ENCODE peak calls at places on chromosomes 5 and 9, in nine cellular contexts. K is astrocyte of the cerebellum, J is AG10803, P is cardiac muscle cell, H is endothelial cell of umbilical vein, A is OCI-LY7, Q is sigmoid colon, G is mucosa of descending colon, B is vagina. Y is an unnamed sample.
A peak's percentile ranks its signal among the peaks of the same experiment; 100 is the strongest.

GRCh38 chr5:112642885-112643284 is 94.8 kb upstream of the APC start:
- DNase-seq in K (no peak), J (no peak), P (peak; percentile 58), H (no peak), A (no peak), Q (no peak), G (no peak), B (no peak), Y (no peak)

GRCh38 chr5:142548739-142549275 is 137.1 kb downstream of the FGF1 start:
- DNase-seq in K (peak; percentile 93), J (peak; percentile 95), P (peak; percentile 86), H (peak; percentile 97), A (peak; percentile 20), Q (peak; percentile 70), G (peak; percentile 75), B (no peak), Y (peak; percentile 88)

GRCh38 chr5:140298183-140298601 is 4.7 kb downstream of the PFDN1 start:
- DNase-seq in K (no peak), J (peak; percentile 53), P (peak; percentile 21), H (peak; percentile 83), A (no peak), Q (no peak), G (no peak), B (no peak), Y (no peak)

GRCh38 chr5:148697821-148698196 is 43.5 kb upstream of the HTR4 start:
- DNase-seq in K (no peak), J (no peak), P (no peak), H (no peak), A (no peak), Q (no peak), G (no peak), B (no peak), Y (no peak)

GRCh38 chr5:122704247-122705036 is 70.4 kb upstream of the SNX2 start:
- DNase-seq in K (peak; percentile 55), J (peak; percentile 72), P (peak; percentile 65), H (peak; percentile 39), A (peak; percentile 57), Q (no peak), G (no peak), B (no peak), Y (no peak)

GRCh38 chr9:132546148-132547051 is 36.0 kb upstream of the BARHL1 start:
- DNase-seq in K (peak; percentile 1), J (no peak), P (peak; percentile 71), H (peak; percentile 32), A (peak; percentile 46), Q (peak; percentile 74), G (peak; percentile 21), B (no peak), Y (peak; percentile 95)

GRCh38 chr5:129664336-129664937 is 83.5 kb upstream of the MINAR2 start:
- DNase-seq in K (peak; percentile 15), J (no peak), P (peak; percentile 41), H (peak; percentile 80), A (peak; percentile 41), Q (no peak), G (peak; percentile 81), B (no peak), Y (peak; percentile 54)

GRCh38 chr5:101948615-101949014 is 347.5 kb downstream of the SLCO4C1 start:
- DNase-seq in K (no peak), J (no peak), P (no peak), H (no peak), A (no peak), Q (no peak), G (no peak), B (no peak), Y (no peak)

GRCh38 chr9:129768486-129768885 is 15.6 kb upstream of the PTGES start:
- DNase-seq in K (no peak), J (no peak), P (no peak), H (no peak), A (no peak), Q (no peak), G (no peak), B (no peak), Y (no peak)
- H3K4me3 ChIP-seq in K (no peak overlapping the region), J (no peak overlapping the region), P (no peak overlapping the region), H (no peak overlapping the region), A (no peak overlapping the region), Q (no peak overlapping the region), G (no peak overlapping the region), B (no peak overlapping the region), Y (no peak overlapping the region)

DNA sequence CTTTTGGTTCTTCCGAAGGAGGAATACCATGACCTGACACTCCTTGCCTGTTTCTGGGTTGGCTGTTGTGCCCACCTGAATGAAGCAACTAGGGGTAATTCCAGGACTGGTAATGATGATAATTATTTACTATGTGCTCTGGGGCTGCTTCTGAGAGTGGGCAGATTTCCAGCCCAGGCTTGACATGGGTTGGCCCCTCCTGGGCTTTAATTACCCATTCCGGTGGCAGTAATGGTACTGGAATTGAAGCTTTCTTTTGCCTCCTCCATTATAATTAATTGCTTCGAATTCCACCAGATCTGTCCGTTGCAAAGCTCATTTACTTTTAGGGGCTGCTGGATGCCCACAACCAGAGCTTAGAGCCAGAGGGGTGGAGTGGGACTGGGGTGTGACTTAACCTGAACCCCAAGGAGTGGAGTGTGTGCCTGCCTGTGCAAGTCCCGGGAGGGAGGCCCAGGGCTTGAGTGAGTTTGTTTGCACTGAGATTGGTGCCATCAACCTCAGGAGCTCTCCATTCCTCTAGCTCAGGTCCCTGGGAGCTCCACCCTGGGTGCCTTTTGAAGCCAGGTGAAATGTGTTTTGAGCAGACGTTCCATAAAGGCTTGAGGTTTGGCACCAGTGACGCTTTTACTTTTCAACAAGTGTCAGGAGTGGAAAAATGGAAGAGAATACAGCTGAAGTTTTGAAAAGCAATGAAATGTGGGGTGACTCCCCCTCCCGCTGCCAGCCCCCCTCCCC is 214.6 kb downstream of the PDZD2 start:
- DNase-seq in K (peak; percentile 19), J (no peak), P (no peak), H (no peak), A (no peak), Q (no peak), G (no peak), B (no peak), Y (no peak)
- H3K4me3 ChIP-seq in K (no peak overlapping the region), J (no peak overlapping the region), P (no peak overlapping the region), H (no peak overlapping the region), A (no peak overlapping the region), Q (no peak overlapping the region), G (no peak overlapping the region), B (peak overlapping the region; percentile 54), Y (no peak overlapping the region)

GRCh38 chr9:69218166-69218565 is 44.1 kb downstream of the TJP2 start:
- DNase-seq in K (no peak), J (no peak), P (no peak), H (no peak), A (no peak), Q (no peak), G (no peak), B (no peak), Y (no peak)

GRCh38 chr9:69229367-69229766 is 55.3 kb downstream of the TJP2 start:
- DNase-seq in K (no peak), J (no peak), P (no peak), H (no peak), A (no peak), Q (no peak), G (no peak), B (no peak), Y (no peak)

GRCh38 chr9:69221036-69221435 is 47.0 kb downstream of the TJP2 start:
- DNase-seq in K (no peak), J (no peak), P (no peak), H (no peak), A (no peak), Q (no peak), G (no peak), B (no peak), Y (no peak)

GRCh38 chr9:69222953-69223352 is 48.9 kb downstream of the TJP2 start:
- DNase-seq in K (no peak), J (no peak), P (no peak), H (no peak), A (no peak), Q (no peak), G (no peak), B (no peak), Y (no peak)

DNA sequence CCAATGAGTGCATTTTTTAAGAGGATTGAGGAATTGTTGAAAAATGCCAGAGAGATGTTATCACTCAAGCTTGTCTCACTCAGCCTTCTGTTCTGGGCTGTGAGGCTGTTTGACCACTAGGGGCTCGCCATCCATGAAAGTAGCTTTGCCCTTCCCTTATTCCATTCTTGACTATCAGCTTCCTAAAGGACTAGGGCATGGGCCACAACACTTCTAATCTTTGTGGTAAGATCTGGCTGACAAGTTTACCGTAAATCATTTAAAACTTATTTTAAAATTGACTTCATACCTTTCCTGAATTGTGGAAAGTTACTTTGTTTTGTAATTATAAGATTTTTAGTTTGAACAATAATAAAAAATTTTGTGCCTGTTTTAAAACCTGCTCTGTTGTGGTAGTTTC is 49.5 kb downstream of the TJP2 start:
- DNase-seq in K (peak; percentile 45), J (peak; percentile 73), P (peak; percentile 69), H (peak; percentile 74), A (peak; percentile 31), Q (no peak), G (peak; percentile 39), B (no peak), Y (peak; percentile 44)
- H3K4me3 ChIP-seq in K (no peak overlapping the region), J (no peak overlapping the region), P (no peak overlapping the region), H (no peak overlapping the region), A (no peak overlapping the region), Q (no peak overlapping the region), G (no peak overlapping the region), B (no peak overlapping the region), Y (no peak overlapping the region)

DNA sequence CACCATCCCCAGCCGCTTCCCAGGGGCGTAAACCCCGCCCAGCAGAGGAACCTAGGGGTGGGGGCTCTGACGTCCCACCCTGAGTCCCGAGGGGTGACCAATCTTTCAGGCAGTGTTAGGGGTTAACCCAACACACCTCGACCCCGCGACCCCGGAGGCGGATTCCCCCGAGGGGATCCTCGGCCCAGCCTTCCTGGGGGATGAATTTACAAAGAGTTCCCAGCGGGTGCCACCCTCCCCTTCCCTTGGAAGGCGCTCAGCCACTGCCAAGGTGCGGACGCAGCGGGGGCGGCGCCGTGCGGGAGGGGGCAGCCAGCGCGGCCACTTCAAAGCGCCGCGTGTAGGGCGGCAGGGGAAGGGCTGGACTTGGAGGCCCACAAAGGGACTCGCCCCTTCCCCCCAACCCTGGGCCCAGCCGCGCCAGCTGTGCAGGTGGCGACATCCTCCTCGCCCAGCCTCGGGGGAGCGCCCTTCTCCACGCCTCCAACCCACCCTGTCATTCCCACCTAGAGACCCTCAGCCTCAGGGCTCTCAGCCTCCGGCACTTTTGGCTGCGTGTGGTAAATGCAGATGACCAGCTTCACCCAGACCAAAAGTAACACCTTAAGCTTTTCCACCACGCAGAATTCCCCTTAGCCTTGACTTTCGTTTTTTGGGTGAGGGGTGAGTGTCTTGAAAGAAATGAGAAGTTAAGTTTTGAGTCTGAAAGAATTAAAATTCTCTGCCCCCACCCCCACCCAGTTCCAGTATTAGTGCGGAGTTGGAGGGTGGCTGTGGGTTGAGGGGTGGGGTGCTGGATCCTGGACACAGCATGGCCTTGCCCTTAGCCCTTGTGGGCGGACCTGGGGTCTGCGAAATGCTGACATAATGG is 43.3 kb upstream of the TCF7 start:
- DNase-seq in K (no peak), J (no peak), P (peak; percentile 29), H (no peak), A (no peak), Q (peak; percentile 54), G (peak; percentile 9), B (no peak), Y (no peak)
- H3K4me3 ChIP-seq in K (peak overlapping the region; percentile 37), J (peak overlapping the region; percentile 40), P (peak overlapping the region; percentile 10), H (no peak overlapping the region), A (no peak overlapping the region), Q (peak overlapping the region; percentile 42), G (no peak overlapping the region), B (peak overlapping the region; percentile 22), Y (no peak overlapping the region)